ENCODE peak calls at places on chromosome 6, in six cellular contexts. I is fibroblast of the aortic adventitia; Q is retinal pigment epithelial cell; G is fibroblast of villous mesenchyme; U is heart left ventricle; K is CD8-positive, alpha-beta T cell. D is an unnamed sample.

GRCh38 chr6:163469459-163469858 is 54.9 kb downstream of the QKI start:
- DNase-seq in I (no peak), K (no peak), U (no peak), G (no peak), Q (no peak), D (no peak)

GRCh38 chr6:49664817-49665216 is 28.2 kb upstream of the RHAG start:
- DNase-seq in I (no peak), G (no peak), U (no peak), K (no peak), Q (no peak), D (no peak)

GRCh38 chr6:152642578-152643375 is 5.6 kb upstream of the SYNE1 start:
- DNase-seq in U (peak), Q (no peak), K (peak), I (peak), G (peak), D (peak)

GRCh38 chr6:3749991-3750323 is 1.6 kb downstream of the PXDC1 start:
- DNase-seq in G (peak), U (peak), I (peak), K (no peak), Q (peak), D (peak)

GRCh38 chr6:82954937-82955577 is 110.6 kb downstream of the UBE3D start:
- DNase-seq in U (no peak), I (peak), Q (no peak), K (no peak), G (peak), D (peak)

GRCh38 chr6:43296780-43297494 is 1.1 kb upstream of the SLC22A7 start:
- DNase-seq in U (no peak), I (no peak), G (no peak), K (no peak), Q (no peak), D (no peak)

GRCh38 chr6:114543696-114544095 is 200.9 kb upstream of the HS3ST5 start:
- DNase-seq in Q (no peak), U (no peak), G (no peak), K (no peak), I (no peak), D (no peak)

GRCh38 chr6:144415014-144415413 is 129.9 kb downstream of the UTRN start:
- DNase-seq in K (no peak), G (peak), U (no peak), Q (no peak), I (peak), D (no peak)

GRCh38 chr6:35474129-35474977 is 6.2 kb downstream of the RPL10A start:
- DNase-seq in I (no peak), Q (no peak), K (no peak), U (no peak), G (no peak), D (no peak)

GRCh38 chr6:117270960-117271507 is 5.7 kb downstream of the VGLL2 start:
- DNase-seq in I (no peak), G (no peak), U (no peak), Q (no peak), K (no peak), D (no peak)

GRCh38 chr6:145372671-145373123 is 362.6 kb downstream of the EPM2A start:
- DNase-seq in G (peak), K (no peak), I (peak), Q (no peak), U (peak), D (peak)

GRCh38 chr6:119856136-119856535 is 506.6 kb upstream of the MAN1A1 start:
- DNase-seq in K (no peak), I (no peak), Q (no peak), U (no peak), G (peak), D (no peak)

GRCh38 chr6:116450769-116451740 is 10.1 kb upstream of the CALHM6 start:
- DNase-seq in U (no peak), K (no peak), G (no peak), Q (peak), I (no peak), D (no peak)

GRCh38 chr6:474454-475185 is 83.1 kb downstream of the IRF4 start:
- DNase-seq in U (no peak), K (peak), Q (no peak), I (no peak), G (no peak), D (no peak)

GRCh38 chr6:16306334-16306733 is 67.9 kb downstream of the GMPR start:
- DNase-seq in U (no peak), I (no peak), Q (no peak), G (no peak), K (no peak), D (no peak)

GRCh38 chr6:72620866-72621242 is 1.0 kb upstream of the KCNQ5 start:
- DNase-seq in I (no peak), K (peak), Q (no peak), G (no peak), U (no peak), D (no peak)

GRCh38 chr6:82588859-82589412 is 225.3 kb downstream of the TPBG start:
- DNase-seq in Q (no peak), G (no peak), I (no peak), K (no peak), U (no peak), D (no peak)

GRCh38 chr6:152117156-152118129 is 310.0 kb downstream of the ESR1 start:
- DNase-seq in U (no peak), G (peak), Q (peak), I (peak), K (no peak), D (no peak)

GRCh38 chr6:75215291-75215690 is 9.4 kb upstream of the COL12A1 start:
- DNase-seq in U (no peak), I (no peak), K (no peak), Q (no peak), G (no peak), D (no peak)

GRCh38 chr6:4545929-4546328 is 230.3 kb upstream of the CDYL start:
- DNase-seq in G (no peak), U (no peak), Q (no peak), I (no peak), K (no peak), D (no peak)

GRCh38 chr6:154502564-154502963 is 7.9 kb downstream of the CNKSR3 start:
- DNase-seq in G (no peak), U (no peak), K (no peak), I (no peak), Q (no peak), D (no peak)

GRCh38 chr6:154921482-154921881 is 73.6 kb upstream of the TIAM2 start:
- DNase-seq in U (no peak), I (no peak), G (no peak), K (no peak), Q (no peak), D (no peak)

GRCh38 chr6:166351715-166352285 is 9.5 kb upstream of the SFT2D1 start:
- DNase-seq in I (no peak), U (no peak), K (no peak), Q (peak), G (peak), D (no peak)

GRCh38 chr6:84728602-84729001 is 35.8 kb downstream of the TBX18 start:
- DNase-seq in U (no peak), I (no peak), Q (peak), G (peak), K (no peak), D (no peak)

GRCh38 chr6:132910759-132911158 is 96.4 kb downstream of the RPS12 start:
- DNase-seq in G (no peak), I (no peak), U (no peak), Q (no peak), K (no peak), D (no peak)

GRCh38 chr6:161198176-161198575 is 75.7 kb downstream of the AGPAT4 start:
- DNase-seq in Q (no peak), K (no peak), G (peak), I (peak), U (no peak), D (peak)

GRCh38 chr6:79630400-79630882 is 688 bp upstream of the SH3BGRL2 start:
- DNase-seq in Q (no peak), I (no peak), G (no peak), K (no peak), U (no peak), D (no peak)

GRCh38 chr6:73521351-73522254 is 771 bp upstream of the EEF1A1 start:
- DNase-seq in I (peak), K (peak), U (peak), Q (no peak), G (peak), D (peak)

GRCh38 chr6:98977606-98978292 is 30.0 kb upstream of the FBXL4 start:
- DNase-seq in Q (peak), I (no peak), U (no peak), G (no peak), K (no peak), D (no peak)

GRCh38 chr6:24522090-24522820 is 27.5 kb downstream of the ALDH5A1 start:
- DNase-seq in K (no peak), Q (no peak), G (no peak), I (peak), U (no peak), D (peak)

GRCh38 chr6:114216789-114217467 is 125.9 kb downstream of the HS3ST5 start:
- DNase-seq in K (no peak), G (no peak), Q (no peak), U (no peak), I (no peak), D (no peak)

GRCh38 chr6:30557683-30557981 is 537 bp downstream of the PRR3 start:
- DNase-seq in Q (no peak), K (peak), I (no peak), U (no peak), G (no peak), D (no peak)

GRCh38 chr6:31128093-31128676 is 7.9 kb upstream of the CDSN start:
- DNase-seq in U (peak), K (peak), Q (no peak), I (peak), G (peak), D (no peak)

GRCh38 chr6:25056130-25056529 is 120.4 kb upstream of the RIPOR2 start:
- DNase-seq in Q (no peak), U (no peak), K (peak), G (no peak), I (no peak), D (no peak)

GRCh38 chr6:136787726-136788068 is 4.6 kb downstream of the MAP3K5 start:
- DNase-seq in U (no peak), K (no peak), I (no peak), G (no peak), Q (no peak), D (no peak)
- H3K4me3 ChIP-seq in U (no peak), K (no peak), I (no peak), G (peak), Q (no peak), D (peak)

DNA sequence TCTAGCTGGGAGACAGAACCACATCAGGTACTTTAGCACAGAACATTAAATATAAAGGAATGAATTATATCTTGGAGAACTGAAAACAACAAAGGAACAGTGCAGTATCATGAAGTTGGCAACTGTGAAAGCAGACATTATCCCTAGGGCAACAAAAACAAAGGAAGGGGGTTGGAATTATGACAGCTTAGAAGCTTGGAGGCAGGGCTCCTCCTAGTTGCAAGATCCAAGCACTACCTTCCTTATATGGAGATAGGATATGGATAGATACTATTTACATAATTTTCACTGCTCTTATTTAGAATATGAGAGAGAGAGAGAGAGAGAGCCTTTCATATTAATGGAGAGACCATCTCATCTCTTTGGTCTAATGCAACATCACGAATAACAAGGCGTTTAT is 27.0 kb downstream of the TMEM14A start:
- DNase-seq in K (no peak), U (no peak), G (no peak), I (peak), Q (peak), D (no peak)
- TF ChIP-seq CTCF in K (no peak), U (no peak), G (no peak), I (no peak), Q (peak), D (peak)

DNA sequence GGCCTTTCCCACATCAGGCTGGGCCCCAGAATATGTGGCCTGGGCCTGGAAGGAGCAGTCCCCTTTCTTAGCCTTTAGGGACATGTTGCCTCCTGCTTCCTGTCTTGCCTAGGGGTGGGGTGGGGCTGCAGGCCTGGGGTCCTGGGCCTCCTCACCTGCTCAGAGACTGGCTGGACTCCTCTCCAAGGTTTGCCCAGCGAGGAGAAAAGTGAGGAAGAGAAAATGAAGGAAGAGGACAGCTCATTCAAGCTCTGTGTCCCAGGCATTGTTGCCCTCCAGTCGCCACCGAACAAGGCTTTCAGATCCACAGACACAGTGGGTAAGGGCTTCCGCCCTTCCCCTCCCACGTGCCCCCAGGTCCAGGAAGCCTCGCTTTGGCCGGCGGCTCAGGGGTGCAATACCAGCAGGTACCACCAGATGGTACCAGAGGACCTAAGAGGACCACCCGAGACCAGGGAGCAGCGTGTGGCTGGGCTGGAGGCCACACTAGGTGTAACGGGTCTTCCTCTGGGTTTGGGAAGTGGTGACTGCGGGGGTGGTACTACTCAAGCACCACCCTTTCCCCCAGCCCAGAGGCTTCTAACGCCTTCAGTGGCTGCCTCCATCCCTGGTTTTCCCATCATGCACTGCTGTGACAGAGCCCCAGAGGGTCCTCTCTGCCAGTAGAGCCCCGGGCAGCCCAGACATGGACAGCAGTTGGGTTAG is 5.5 kb upstream of the BAK1 start:
- DNase-seq in G (peak), K (peak), U (peak), Q (no peak), I (peak), D (peak)
- H3K4me3 ChIP-seq in G (peak), K (peak), U (no peak), Q (peak), I (no peak), D (no peak)

GRCh38 chr6:71349395-71349794 is 60.8 kb downstream of the OGFRL1 start:
- DNase-seq in G (peak), I (peak), U (no peak), K (no peak), Q (no peak), D (peak)
- TF ChIP-seq CTCF in G (peak), I (peak), U (peak), K (peak), Q (peak), D (peak)

GRCh38 chr6:37536462-37537225 is 37.0 kb upstream of the CCDC167 start:
- DNase-seq in Q (no peak), G (no peak), I (no peak), K (no peak), U (no peak), D (no peak)
- H3K4me3 ChIP-seq in Q (peak), G (no peak), I (no peak), K (peak), U (peak), D (peak)

DNA sequence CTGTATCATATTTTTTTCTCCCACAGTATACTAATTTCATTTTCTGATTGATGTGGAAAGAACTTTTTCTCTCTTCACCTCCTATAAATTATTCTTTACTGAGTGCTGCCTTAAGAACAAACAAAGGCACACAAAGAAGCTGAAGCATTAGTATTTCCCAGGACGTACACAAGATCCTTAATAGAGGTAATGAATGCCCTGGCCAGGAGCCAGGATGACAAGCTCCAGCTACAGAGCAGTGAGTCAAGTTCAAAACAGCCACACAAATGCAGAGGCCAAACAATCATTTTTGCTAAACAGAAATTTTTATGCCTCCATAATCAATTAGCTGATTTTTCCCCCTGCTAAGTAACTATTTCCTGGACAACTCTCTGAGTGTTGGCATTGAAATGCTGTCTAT is 639.6 kb downstream of the EPHA7 start:
- DNase-seq in Q (peak), I (peak), G (peak), K (no peak), U (no peak), D (peak)
- TF ChIP-seq CTCF in Q (no peak), I (no peak), G (no peak), K (no peak), U (no peak), D (no peak)

DNA sequence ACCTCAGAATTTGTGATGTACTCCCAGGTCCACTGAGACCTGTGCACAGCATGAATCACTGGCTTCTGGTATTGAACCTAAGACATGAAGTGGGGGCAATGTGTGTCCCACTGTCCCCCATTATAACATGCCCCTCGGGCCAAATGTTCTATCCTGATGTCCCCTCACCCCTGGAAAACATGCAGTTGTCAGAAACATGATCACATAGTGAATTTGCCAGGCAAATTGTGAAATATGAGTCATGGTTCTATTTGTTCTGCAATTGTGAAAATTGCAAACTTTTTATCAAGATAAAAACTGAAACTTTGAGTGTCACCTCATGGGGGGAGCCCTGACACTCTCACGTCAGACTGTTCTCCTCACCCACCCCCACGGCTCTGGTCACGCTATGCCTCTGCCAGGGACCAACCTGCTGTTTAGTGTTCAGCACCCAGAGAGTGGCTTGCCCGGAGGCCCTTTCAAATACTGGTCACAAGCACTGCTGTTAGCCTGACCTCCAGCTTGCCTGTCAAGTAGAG is 305.3 kb downstream of the CLIC5 start:
- DNase-seq in Q (no peak), K (no peak), I (peak), G (peak), U (no peak), D (no peak)
- H3K4me3 ChIP-seq in Q (no peak), K (no peak), I (no peak), G (no peak), U (no peak), D (no peak)

DNA sequence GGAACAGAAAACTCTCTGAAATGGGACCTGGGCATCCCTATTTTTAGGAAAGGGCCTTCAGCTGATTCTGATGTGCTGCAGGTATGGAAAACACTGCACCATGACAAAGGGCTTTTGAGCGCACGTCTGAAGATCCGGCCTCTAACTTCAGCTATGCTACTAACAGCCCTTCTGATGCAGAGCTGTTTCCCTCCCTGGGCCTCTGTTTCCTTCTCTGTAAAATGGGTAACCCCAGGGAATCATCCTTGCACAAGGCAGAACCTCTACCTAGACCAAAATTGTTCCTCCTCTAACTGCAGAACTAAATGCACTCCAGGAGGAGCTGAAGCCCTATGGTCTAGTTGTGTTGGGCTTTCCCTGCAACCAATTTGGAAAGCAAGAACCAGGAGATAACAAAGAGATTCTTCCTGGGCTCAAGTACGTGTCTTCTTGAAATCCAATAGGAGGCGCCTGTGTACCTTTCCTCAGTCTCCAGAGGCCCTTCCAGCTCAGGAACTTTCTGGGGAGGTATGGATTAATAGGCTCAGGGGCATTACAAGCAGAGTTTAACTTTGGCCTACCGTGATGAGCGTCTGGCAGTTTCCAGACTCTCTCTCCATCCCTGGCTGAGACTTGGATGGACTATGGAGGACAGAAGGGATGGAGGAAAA is 5.9 kb downstream of the GPX5 start:
- DNase-seq in Q (no peak), I (no peak), U (no peak), G (no peak), K (no peak), D (no peak)
- TF ChIP-seq CTCF in Q (no peak), I (no peak), U (no peak), G (no peak), K (no peak), D (no peak)

GRCh38 chr6:107423474-107423873 is 35.9 kb downstream of the PDSS2 start:
- DNase-seq in U (no peak), G (no peak), I (no peak), K (no peak), Q (peak), D (no peak)
- H3K4me3 ChIP-seq in U (no peak), G (no peak), I (no peak), K (no peak), Q (no peak), D (no peak)

GRCh38 chr6:8462694-8463093 is 27.3 kb upstream of the SLC35B3 start:
- DNase-seq in I (no peak), U (no peak), K (no peak), G (no peak), Q (no peak), D (no peak)

GRCh38 chr6:8462169-8462568 is 26.8 kb upstream of the SLC35B3 start:
- DNase-seq in G (no peak), Q (no peak), U (no peak), K (no peak), I (no peak), D (no peak)
- TF ChIP-seq CTCF in G (no peak), Q (peak), U (no peak), K (no peak), I (no peak), D (no peak)

D was measured in astrocyte of the cerebellum.